ENCODE peak calls at places on chromosomes 16 and 17, in six cellular contexts. One of them, this sample, is unnamed.

GRCh38 chr17:73013816-73014663 is 78.4 kb downstream of the SLC39A11 start:
- DNase-seq in HepG2: no peak
- DNase-seq in SK-N-SH: no peak
- DNase-seq in K562: no peak
- DNase-seq in H1: no peak
- DNase-seq in GM12878: no peak
- DNase-seq in this sample: no peak

GRCh38 chr16:28504707-28505404 is 1.8 kb downstream of the IL27 start:
- DNase-seq in HepG2: no peak
- DNase-seq in H1: no peak
- DNase-seq in K562: no peak
- DNase-seq in GM12878: no peak
- DNase-seq in SK-N-SH: no peak
- DNase-seq in this sample: no peak

GRCh38 chr16:27685802-27686201 is 135.9 kb downstream of the KATNIP start:
- DNase-seq in H1: no peak
- DNase-seq in K562: no peak
- DNase-seq in SK-N-SH: no peak
- DNase-seq in GM12878: no peak
- DNase-seq in HepG2: no peak
- DNase-seq in this sample: no peak

GRCh38 chr17:35291802-35292201 is 48.9 kb downstream of the SLFN5 start:
- DNase-seq in SK-N-SH: no peak
- DNase-seq in GM12878: no peak
- DNase-seq in K562: no peak
- DNase-seq in HepG2: no peak
- DNase-seq in H1: no peak
- DNase-seq in this sample: no peak

GRCh38 chr17:46991618-46992017 is 12.6 kb upstream of the RPRML start:
- DNase-seq in K562: no peak
- DNase-seq in HepG2: no peak
- DNase-seq in GM12878: no peak
- DNase-seq in SK-N-SH: no peak
- DNase-seq in H1: no peak
- DNase-seq in this sample: no peak

GRCh38 chr17:39621523-39622379 is 5.0 kb upstream of the PPP1R1B start:
- DNase-seq in H1: no peak
- DNase-seq in SK-N-SH: peak; percentile 88
- DNase-seq in GM12878: peak; percentile 56
- DNase-seq in HepG2: peak; percentile 80
- DNase-seq in K562: peak; percentile 85
- DNase-seq in this sample: peak; percentile 66

GRCh38 chr17:15213381-15214087 is 51.6 kb downstream of the PMP22 start:
- DNase-seq in GM12878: no peak
- DNase-seq in H1: no peak
- DNase-seq in K562: peak; percentile 30
- DNase-seq in HepG2: no peak
- DNase-seq in SK-N-SH: peak; percentile 31
- DNase-seq in this sample: no peak

GRCh38 chr17:63932008-63932561 is at the start of gene CD79B:
- DNase-seq in K562: no peak
- DNase-seq in HepG2: no peak
- DNase-seq in GM12878: no peak
- DNase-seq in SK-N-SH: peak; percentile 28
- DNase-seq in H1: no peak
- DNase-seq in this sample: no peak

GRCh38 chr17:59856859-59857794 is 35.6 kb downstream of the TUBD1 start:
- DNase-seq in GM12878: no peak
- DNase-seq in H1: no peak
- DNase-seq in SK-N-SH: no peak
- DNase-seq in K562: no peak
- DNase-seq in HepG2: no peak
- DNase-seq in this sample: no peak

GRCh38 chr16:19375561-19376158 is 42.0 kb upstream of the TMC5 start:
- DNase-seq in SK-N-SH: peak; percentile 77
- DNase-seq in K562: peak; percentile 70
- DNase-seq in GM12878: peak; percentile 28
- DNase-seq in H1: peak; percentile 2
- DNase-seq in HepG2: peak; percentile 60
- DNase-seq in this sample: no peak

GRCh38 chr17:50206604-50207293 is 5.3 kb upstream of the COL1A1 start:
- DNase-seq in SK-N-SH: peak; percentile 97
- DNase-seq in H1: no peak
- DNase-seq in GM12878: no peak
- DNase-seq in K562: peak; percentile 61
- DNase-seq in HepG2: no peak
- DNase-seq in this sample: no peak

GRCh38 chr16:17301593-17302135 is 169.1 kb downstream of the XYLT1 start:
- DNase-seq in H1: no peak
- DNase-seq in K562: no peak
- DNase-seq in SK-N-SH: no peak
- DNase-seq in HepG2: no peak
- DNase-seq in GM12878: peak; percentile 98
- DNase-seq in this sample: peak; percentile 41

GRCh38 chr17:79849953-79850352 is 10.7 kb upstream of the CBX4 start:
- DNase-seq in K562: no peak
- DNase-seq in GM12878: no peak
- DNase-seq in H1: no peak
- DNase-seq in HepG2: peak; percentile 74
- DNase-seq in SK-N-SH: no peak
- DNase-seq in this sample: no peak

GRCh38 chr17:64777413-64778101 is 115.5 kb upstream of the SMURF2 start:
- DNase-seq in K562: no peak
- DNase-seq in SK-N-SH: peak; percentile 48
- DNase-seq in H1: no peak
- DNase-seq in GM12878: no peak
- DNase-seq in HepG2: no peak
- DNase-seq in this sample: peak; percentile 80

GRCh38 chr17:336110-337021 is 16.2 kb downstream of the RPH3AL start:
- DNase-seq in HepG2: no peak
- DNase-seq in SK-N-SH: peak; percentile 62
- DNase-seq in GM12878: no peak
- DNase-seq in H1: no peak
- DNase-seq in K562: no peak
- DNase-seq in this sample: no peak

DNA sequence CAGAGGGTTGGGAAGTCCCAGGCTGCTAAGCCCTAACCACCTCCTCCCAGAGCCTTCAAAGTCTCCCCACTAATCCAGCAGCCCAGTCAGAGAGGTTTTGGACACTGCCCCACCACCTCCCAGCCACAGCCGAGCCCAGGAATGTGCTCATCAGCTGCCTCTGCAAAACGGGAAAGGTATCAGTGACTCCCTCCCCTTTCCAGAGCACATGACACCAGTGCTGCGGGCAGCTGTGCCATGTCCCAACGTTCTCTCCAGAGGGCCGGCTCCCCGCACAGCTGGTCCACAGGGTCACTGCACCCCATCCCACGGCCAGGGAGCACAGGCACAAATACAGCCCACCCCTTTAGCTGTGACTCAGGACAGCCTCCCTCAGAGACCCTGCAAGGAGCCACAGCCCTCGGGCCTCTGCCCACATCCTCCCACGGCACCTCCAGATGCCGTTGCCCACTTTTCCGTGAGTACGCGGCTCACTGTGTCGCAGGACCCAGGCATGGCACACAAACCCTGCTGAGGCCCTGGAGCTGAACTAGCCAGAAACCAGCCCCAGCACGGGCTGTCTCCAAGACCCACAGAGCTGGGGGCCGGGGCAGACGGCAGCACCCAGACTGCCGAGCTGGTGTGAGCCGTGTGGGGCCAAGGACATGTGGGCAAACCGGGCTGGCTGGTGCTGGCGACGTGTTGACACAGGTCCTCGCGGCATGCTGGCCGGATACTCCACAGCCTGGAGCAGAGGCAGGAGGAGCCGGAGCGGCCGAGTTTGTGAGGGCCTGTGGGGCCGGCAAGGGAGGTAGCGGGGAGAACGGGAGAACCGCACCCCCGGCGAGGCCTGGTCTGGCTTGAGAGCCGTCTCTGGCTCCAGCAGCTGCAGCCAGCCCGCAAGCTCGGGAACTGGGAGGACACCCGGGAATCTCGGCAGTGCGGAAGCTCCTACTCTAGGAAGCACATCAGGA is 6.3 kb upstream of the PPP1R27 start:
- DNase-seq in SK-N-SH: no peak
- DNase-seq in K562: no peak
- DNase-seq in H1: no peak
- DNase-seq in HepG2: no peak
- DNase-seq in GM12878: no peak
- DNase-seq in this sample: peak; percentile 83
- TF ChIP-seq POLR2AphosphoS5 in SK-N-SH: no peak
- TF ChIP-seq POLR2AphosphoS5 in K562: no peak
- TF ChIP-seq POLR2AphosphoS5 in H1: no peak
- TF ChIP-seq POLR2AphosphoS5 in HepG2: no peak
- TF ChIP-seq POLR2AphosphoS5 in GM12878: no peak
- TF ChIP-seq POLR2AphosphoS5 in this sample: peak; percentile 88

GRCh38 chr17:4072487-4073157 is 70.2 kb downstream of the ZZEF1 start:
- DNase-seq in GM12878: no peak
- DNase-seq in HepG2: no peak
- DNase-seq in H1: no peak
- DNase-seq in K562: no peak
- DNase-seq in SK-N-SH: no peak
- DNase-seq in this sample: no peak
- TF ChIP-seq GABPA in GM12878: no peak
- TF ChIP-seq GABPA in HepG2: no peak
- TF ChIP-seq GABPA in H1: no peak
- TF ChIP-seq GABPA in K562: no peak
- TF ChIP-seq GABPA in SK-N-SH: no peak
- TF ChIP-seq GABPA in this sample: no peak

DNA sequence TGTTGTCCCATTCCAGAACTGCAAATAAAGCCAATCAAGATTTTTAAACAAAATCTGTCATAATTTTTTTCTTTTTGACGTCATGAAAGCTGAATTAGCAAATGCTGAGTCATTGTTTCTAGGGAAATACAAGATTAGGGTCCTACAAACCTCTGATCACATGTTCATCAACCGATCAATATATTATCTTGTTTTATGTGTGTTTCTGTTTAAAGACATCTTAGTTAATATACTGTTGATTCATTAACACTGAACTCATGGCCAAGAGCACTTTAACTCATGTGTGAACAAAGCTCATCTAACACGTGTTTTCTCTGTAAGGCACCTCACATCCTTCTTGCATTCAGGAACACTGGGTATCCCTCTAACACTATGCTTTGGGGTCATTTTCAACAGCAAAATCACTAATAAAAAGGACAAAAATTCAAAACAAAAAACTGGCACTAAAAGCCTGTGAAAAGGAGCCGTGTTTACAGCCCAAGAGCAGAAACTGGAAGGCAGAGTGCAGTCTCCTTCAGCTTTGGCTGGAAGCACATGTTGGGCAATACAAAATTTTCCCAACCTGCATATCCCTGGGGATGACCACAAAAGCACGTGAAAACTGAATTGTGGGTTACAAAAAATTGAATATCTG is 102.5 kb downstream of the PARN start:
- DNase-seq in H1: no peak
- DNase-seq in K562: no peak
- DNase-seq in SK-N-SH: no peak
- DNase-seq in GM12878: no peak
- DNase-seq in HepG2: no peak
- DNase-seq in this sample: no peak
- TF ChIP-seq POLR2AphosphoS5 in H1: no peak
- TF ChIP-seq POLR2AphosphoS5 in K562: no peak
- TF ChIP-seq POLR2AphosphoS5 in SK-N-SH: no peak
- TF ChIP-seq POLR2AphosphoS5 in GM12878: no peak
- TF ChIP-seq POLR2AphosphoS5 in HepG2: no peak
- TF ChIP-seq POLR2AphosphoS5 in this sample: no peak

DNA sequence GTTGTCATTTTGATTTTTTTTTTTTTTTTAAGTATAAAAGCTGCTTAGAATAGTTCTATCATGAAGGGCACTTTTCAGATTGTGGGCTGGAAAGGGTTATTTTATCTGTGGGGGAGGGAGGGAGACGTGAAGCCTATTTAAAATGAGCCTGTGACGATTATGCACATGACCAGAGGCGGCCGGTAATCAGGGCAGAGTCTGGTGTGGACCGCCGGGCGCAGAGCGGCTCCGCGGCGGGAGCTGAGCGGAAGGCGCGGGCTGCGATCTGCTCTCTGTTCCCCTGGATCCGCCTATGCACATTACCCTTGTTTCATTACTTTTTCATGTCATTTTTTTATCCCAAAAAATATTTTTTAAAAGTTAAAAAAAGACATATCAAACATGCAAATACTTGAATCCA is 23.5 kb downstream of the TMC6 start:
- DNase-seq in HepG2: no peak
- DNase-seq in GM12878: no peak
- DNase-seq in SK-N-SH: no peak
- DNase-seq in K562: no peak
- DNase-seq in H1: no peak
- DNase-seq in this sample: no peak
- TF ChIP-seq GABPA in HepG2: no peak
- TF ChIP-seq GABPA in GM12878: no peak
- TF ChIP-seq GABPA in SK-N-SH: no peak
- TF ChIP-seq GABPA in K562: no peak
- TF ChIP-seq GABPA in H1: no peak
- TF ChIP-seq GABPA in this sample: no peak

GRCh38 chr16:1082952-1083675 is 10.6 kb downstream of the SSTR5 start:
- DNase-seq in H1: no peak
- DNase-seq in HepG2: peak; percentile 49
- DNase-seq in GM12878: no peak
- DNase-seq in K562: no peak
- DNase-seq in SK-N-SH: no peak
- DNase-seq in this sample: no peak
- TF ChIP-seq POLR2AphosphoS5 in H1: no peak
- TF ChIP-seq POLR2AphosphoS5 in HepG2: no peak
- TF ChIP-seq POLR2AphosphoS5 in GM12878: no peak
- TF ChIP-seq POLR2AphosphoS5 in K562: no peak
- TF ChIP-seq POLR2AphosphoS5 in SK-N-SH: no peak
- TF ChIP-seq POLR2AphosphoS5 in this sample: no peak